ENCODE peak calls at places on chromosomes 5 and 9, in four cellular contexts. D, I, K and U are unnamed samples.

GRCh38 chr5:121704291-121704690 is 147.4 kb upstream of the FTMT start:
- DNase-seq in D (no peak), I (no peak), K (no peak), U (no peak)

GRCh38 chr5:173472164-173472563 is 143.9 kb upstream of the STC2 start:
- DNase-seq in D (peak; percentile 61), I (no peak), K (peak; percentile 99), U (no peak)

GRCh38 chr5:21121213-21121612 is 1133.2 kb upstream of the CDH18 start:
- DNase-seq in D (no peak), I (no peak), K (no peak), U (no peak)

GRCh38 chr5:104540448-104540847 is 977.9 kb upstream of the NUDT12 start:
- DNase-seq in D (no peak), I (no peak), K (peak; percentile 91), U (no peak)

GRCh38 chr9:124139001-124139400 is 118.7 kb upstream of the NEK6 start:
- DNase-seq in D (no peak), I (no peak), K (no peak), U (no peak)

GRCh38 chr5:135454946-135455345 is 2.8 kb upstream of the TIFAB start:
- DNase-seq in D (no peak), I (no peak), K (no peak), U (peak; percentile 48)

GRCh38 chr9:22111871-22112247 is 102.8 kb upstream of the CDKN2B start:
- DNase-seq in D (no peak), I (no peak), K (peak; percentile 41), U (no peak)

GRCh38 chr9:134189475-134190231 is 25.3 kb upstream of the RNU6ATAC start:
- DNase-seq in D (no peak), I (no peak), K (no peak), U (peak; percentile 73)

GRCh38 chr5:6758706-6759105 is 45.5 kb downstream of the TENT4A start:
- DNase-seq in D (no peak), I (no peak), K (no peak), U (no peak)

GRCh38 chr5:142981886-142982820 is 212.0 kb downstream of the ARHGAP26 start:
- DNase-seq in D (peak; percentile 91), I (no peak), K (peak; percentile 81), U (peak; percentile 77)

GRCh38 chr9:99385215-99385614 is 163.1 kb downstream of the SEC61B start:
- DNase-seq in D (no peak), I (no peak), K (no peak), U (no peak)

GRCh38 chr9:120257483-120257882 is 322.5 kb downstream of the CDK5RAP2 start:
- DNase-seq in D (no peak), I (no peak), K (no peak), U (peak; percentile 59)

GRCh38 chr5:163407034-163407652 is 30.3 kb upstream of the CCNG1 start:
- DNase-seq in D (no peak), I (no peak), K (peak; percentile 41), U (no peak)

GRCh38 chr9:4228606-4229005 is 71.3 kb downstream of the GLIS3 start:
- DNase-seq in D (no peak), I (no peak), K (peak; percentile 51), U (no peak)

GRCh38 chr5:27020965-27021364 is 17.4 kb downstream of the CDH9 start:
- DNase-seq in D (no peak), I (no peak), K (peak; percentile 61), U (no peak)

GRCh38 chr5:174767670-174768069 is 43.3 kb downstream of the MSX2 start:
- DNase-seq in D (no peak), I (no peak), K (no peak), U (no peak)

GRCh38 chr5:116842514-116842924 is 267.9 kb upstream of the SEMA6A start:
- DNase-seq in D (no peak), I (no peak), K (no peak), U (no peak)

GRCh38 chr5:79396265-79396664 is 117.7 kb downstream of the HOMER1 start:
- DNase-seq in D (no peak), I (no peak), K (no peak), U (no peak)

GRCh38 chr9:79955300-79955699 is 383.5 kb downstream of the TLE4 start:
- DNase-seq in D (no peak), I (no peak), K (no peak), U (no peak)

GRCh38 chr5:540215-541147 is 16.2 kb upstream of the SLC9A3 start:
- DNase-seq in D (no peak), I (no peak), K (no peak), U (peak; percentile 51)

GRCh38 chr9:128553695-128554094 is 1.3 kb downstream of the SPTAN1 start:
- DNase-seq in D (no peak), I (no peak), K (peak; percentile 25), U (no peak)

GRCh38 chr9:115262952-115263351 is 145.0 kb upstream of the TNC start:
- DNase-seq in D (no peak), I (no peak), K (peak; percentile 65), U (no peak)

DNA sequence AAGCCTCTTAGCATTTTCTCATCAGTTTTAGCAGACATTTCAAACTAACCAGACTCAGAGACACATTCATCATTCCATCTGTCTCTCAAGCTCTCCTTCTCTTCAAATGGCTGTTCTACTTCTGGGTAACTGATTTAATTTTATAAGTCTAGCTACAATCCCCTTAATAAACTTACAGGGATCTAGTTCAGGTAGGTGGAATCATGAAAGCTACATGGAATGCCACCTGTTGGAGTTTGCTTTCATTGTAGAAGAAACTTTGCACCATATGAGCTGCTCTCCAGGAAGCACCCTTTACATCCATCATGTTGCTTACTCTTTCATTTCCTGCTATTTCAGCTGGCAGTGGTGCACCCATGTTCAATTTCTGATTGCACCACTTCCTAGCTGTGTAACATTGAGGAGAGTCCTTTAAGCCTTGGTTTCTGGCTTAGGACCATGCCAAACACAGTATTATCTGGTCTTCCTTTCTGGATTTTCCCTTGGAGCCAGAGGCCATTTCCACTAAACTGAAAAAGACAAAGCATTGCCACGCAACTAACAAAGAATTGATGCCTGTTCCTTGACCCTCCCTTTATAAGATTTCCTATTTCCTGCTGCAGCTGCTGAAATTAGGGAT is 123.3 kb upstream of the SLC12A2 start:
- DNase-seq in D (no peak), I (no peak), K (no peak), U (no peak)
- H3K27ac ChIP-seq in D (peak overlapping the region; percentile 64), I (no peak overlapping the region), K (peak overlapping the region; percentile 90), U (no peak overlapping the region)

DNA sequence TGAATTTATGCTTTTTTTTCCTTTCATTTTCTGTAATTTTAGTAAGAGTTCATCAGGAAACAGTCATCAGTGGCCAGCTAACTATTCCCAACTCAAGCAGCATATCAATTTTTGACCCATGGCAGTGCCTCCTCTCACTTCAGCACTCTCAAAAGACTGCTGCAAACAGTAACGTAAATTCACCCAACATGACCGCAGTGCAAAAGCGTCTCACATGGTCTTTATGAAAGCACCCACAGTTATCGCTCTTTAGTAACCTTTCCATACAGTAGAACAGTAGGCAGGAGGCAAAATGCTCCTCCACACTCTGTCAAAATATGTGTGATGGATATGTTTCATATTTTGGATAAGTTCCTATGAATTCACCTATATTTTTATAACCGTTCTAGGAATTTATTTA is 48.6 kb downstream of the PARP8 start:
- DNase-seq in D (no peak), I (no peak), K (no peak), U (no peak)
- H3K4me1 ChIP-seq in D (peaks cover 19% of the 10 kb centered on the region), I (peaks cover 71% of the 10 kb centered on the region), K (no peaks in the 10 kb centered on the region), U (no peaks in the 10 kb centered on the region)

GRCh38 chr5:141234109-141234508 is 11.0 kb downstream of the PCDHB14 start:
- DNase-seq in D (no peak), I (no peak), K (no peak), U (no peak)

GRCh38 chr5:141241496-141241895 is 3.7 kb upstream of the PCDHB15 start:
- DNase-seq in D (no peak), I (no peak), K (no peak), U (no peak)

DNA sequence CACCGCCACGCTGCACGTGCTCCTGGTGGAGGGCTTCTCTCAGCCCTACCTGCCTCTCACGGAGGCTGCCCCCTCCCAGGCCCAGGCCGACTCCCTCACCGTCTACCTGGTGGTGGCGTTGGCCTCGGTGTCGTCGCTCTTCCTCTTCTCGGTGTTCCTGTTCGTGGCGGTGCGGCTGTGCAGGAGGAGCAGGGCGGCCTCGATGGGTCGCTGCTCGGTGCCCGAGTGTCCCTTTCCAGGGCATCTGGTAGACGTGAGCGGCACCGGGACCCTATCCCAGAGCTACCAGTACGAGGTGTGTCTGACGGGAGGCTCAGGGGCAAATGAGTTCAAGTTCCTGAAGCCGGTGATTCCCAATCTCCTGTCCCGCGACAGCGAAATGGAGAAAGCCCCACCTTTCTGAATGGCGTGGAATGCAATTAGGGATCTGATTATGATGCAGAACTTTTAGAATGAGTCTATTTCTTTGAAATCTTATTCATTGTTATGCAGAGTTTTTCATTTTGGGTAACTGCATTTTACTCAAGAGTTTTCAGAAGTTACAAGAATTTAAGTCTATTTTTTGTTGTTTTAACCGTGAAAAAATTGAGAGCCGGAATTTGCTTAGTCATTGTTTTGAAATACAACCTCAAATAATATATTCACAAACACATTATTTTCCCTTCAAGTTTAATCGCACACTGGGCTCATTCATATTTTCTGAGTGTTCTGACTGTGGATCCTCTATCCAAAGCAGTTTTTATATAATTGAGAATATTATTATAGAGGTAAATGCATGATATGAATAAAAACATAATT is 8.5 kb upstream of the PCDHB15 start:
- DNase-seq in D (no peak), I (no peak), K (no peak), U (no peak)
- H3K9me3 ChIP-seq in D (peaks cover 99% of the 10 kb centered on the region), I (peaks cover 9% of the 10 kb centered on the region), K (peaks cover 4% of the 10 kb centered on the region), U (peaks cover 35% of the 10 kb centered on the region)

GRCh38 chr9:69504058-69504457 is 168.1 kb downstream of the APBA1 start:
- DNase-seq in D (no peak), I (no peak), K (no peak), U (no peak)

GRCh38 chr9:69499401-69499800 is 172.8 kb downstream of the APBA1 start:
- DNase-seq in D (no peak), I (no peak), K (no peak), U (no peak)

GRCh38 chr9:69500925-69501324 is 171.2 kb downstream of the APBA1 start:
- DNase-seq in D (no peak), I (no peak), K (no peak), U (no peak)

GRCh38 chr9:69499959-69500358 is 172.2 kb downstream of the APBA1 start:
- DNase-seq in D (no peak), I (no peak), K (no peak), U (no peak)

GRCh38 chr9:69502671-69503301 is 169.4 kb downstream of the APBA1 start:
- DNase-seq in D (no peak), I (no peak), K (peak; percentile 11), U (no peak)
- H3K27ac ChIP-seq in D (no peak overlapping the region), I (no peak overlapping the region), K (no peak overlapping the region), U (no peak overlapping the region)

GRCh38 chr5:150780180-150780692 is 1.7 kb downstream of the SMIM3 start:
- DNase-seq in D (peak; percentile 47), I (no peak), K (no peak), U (no peak)
- H3K4me1 ChIP-seq in D (peaks cover 61% of the 10 kb centered on the region), I (peaks cover 41% of the 10 kb centered on the region), K (peaks cover 58% of the 10 kb centered on the region), U (peaks cover 10% of the 10 kb centered on the region)

DNA sequence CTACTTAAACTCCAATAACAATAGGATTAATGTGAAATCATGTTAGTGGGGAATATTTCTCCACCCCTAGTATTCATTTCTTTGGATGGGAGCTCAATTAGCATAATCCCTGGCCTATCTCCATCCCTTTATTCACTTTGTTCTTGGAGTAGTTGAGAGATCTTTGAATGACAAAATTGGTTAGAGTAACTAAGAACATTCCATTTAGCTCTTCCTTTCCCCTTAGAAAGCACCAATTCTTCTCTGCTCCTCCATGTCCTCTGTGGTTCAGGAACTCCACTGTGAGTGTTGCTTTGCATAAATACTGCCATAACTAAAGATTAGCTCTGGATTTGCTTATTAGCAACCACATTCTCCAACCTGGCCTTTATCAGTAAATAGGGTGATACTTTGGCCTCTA is 459.1 kb upstream of the GRIA1 start:
- DNase-seq in D (no peak), I (no peak), K (no peak), U (no peak)
- H3K9me3 ChIP-seq in D (no peaks in the 10 kb centered on the region), I (no peaks in the 10 kb centered on the region), K (no peaks in the 10 kb centered on the region), U (no peaks in the 10 kb centered on the region)

GRCh38 chr9:94798201-94798600 is 71.7 kb downstream of the AOPEP start:
- DNase-seq in D (no peak), I (no peak), K (no peak), U (no peak)
- H3K27ac ChIP-seq in D (no peak overlapping the region), I (no peak overlapping the region), K (no peak overlapping the region), U (peak overlapping the region; percentile 76)